ENCODE peak calls at places on chromosomes 4 and X, in seven cellular contexts. J is tibial artery; M is HEK293T; T is AG09319; G is SK-N-SH; A is activated CD4-positive, alpha-beta T cell treated with anti-CD3 and anti-CD28 coated beads for 48 hours; U is DND-41. H is an unnamed sample.

GRCh38 chr4:3317011-3317655 is 24.3 kb downstream of the RGS12 start:
- DNase-seq in J (no peak), M (no peak), T (no peak), G (no peak), A (no peak), U (no peak), H (no peak)

GRCh38 chrX:144627947-144628346 is 619.4 kb upstream of the SPANXN1 start:
- DNase-seq in J (no peak), M (no peak), T (no peak), G (no peak), A (no peak), U (no peak), H (no peak)

GRCh38 chrX:153342762-153343558 is 9.0 kb downstream of the ZNF275 start:
- DNase-seq in J (no peak), M (no peak), T (no peak), G (no peak), A (no peak), U (no peak), H (no peak)

GRCh38 chrX:96770315-96770714 is 85.7 kb downstream of the DIAPH2 start:
- DNase-seq in J (no peak), M (peak), T (no peak), G (peak), A (no peak), U (no peak), H (peak)

GRCh38 chrX:18640686-18641085 is 31.2 kb downstream of the RS1 start:
- DNase-seq in J (no peak), M (no peak), T (no peak), G (no peak), A (no peak), U (no peak), H (no peak)

GRCh38 chr4:37455301-37456062 is 210.9 kb downstream of the NWD2 start:
- DNase-seq in J (no peak), M (no peak), T (no peak), G (no peak), A (no peak), U (no peak), H (no peak)

GRCh38 chrX:29542147-29542546 is 673.2 kb upstream of the MAGEB2 start:
- DNase-seq in J (no peak), M (no peak), T (no peak), G (no peak), A (no peak), U (no peak), H (no peak)

GRCh38 chr4:39255916-39256315 is 73.6 kb downstream of the WDR19 start:
- DNase-seq in J (no peak), M (no peak), T (no peak), G (no peak), A (no peak), U (no peak), H (no peak)

GRCh38 chr4:150039790-150040189 is 38.5 kb upstream of the DCLK2 start:
- DNase-seq in J (no peak), M (no peak), T (no peak), G (no peak), A (no peak), U (no peak), H (no peak)

GRCh38 chr4:151276787-151277557 is at the start of gene PRSS48:
- DNase-seq in J (peak), M (peak), T (no peak), G (peak), A (peak), U (peak), H (peak)

GRCh38 chr4:95838192-95838591 is 1.7 kb upstream of the PDHA2 start:
- DNase-seq in J (no peak), M (no peak), T (no peak), G (no peak), A (no peak), U (no peak), H (no peak)

GRCh38 chrX:142637206-142637605 is 388.5 kb upstream of the SPANXN4 start:
- DNase-seq in J (no peak), M (no peak), T (no peak), G (no peak), A (no peak), U (no peak), H (no peak)

GRCh38 chr4:38902695-38903094 is 35.1 kb downstream of the FAM114A1 start:
- DNase-seq in J (no peak), M (peak), T (no peak), G (peak), A (no peak), U (no peak), H (no peak)

GRCh38 chr4:8155048-8155447 is 3.6 kb downstream of the ABLIM2 start:
- DNase-seq in J (no peak), M (no peak), T (no peak), G (no peak), A (peak), U (no peak), H (peak)

GRCh38 chr4:39201963-39202362 is 19.6 kb downstream of the WDR19 start:
- DNase-seq in J (no peak), M (no peak), T (no peak), G (no peak), A (no peak), U (no peak), H (no peak)

GRCh38 chrX:110004210-110004609 is 1.3 kb downstream of the TMEM164 start:
- DNase-seq in J (no peak), M (no peak), T (no peak), G (no peak), A (no peak), U (no peak), H (no peak)

GRCh38 chr4:31160146-31160545 is 440.0 kb downstream of the PCDH7 start:
- DNase-seq in J (no peak), M (no peak), T (no peak), G (no peak), A (no peak), U (no peak), H (no peak)

GRCh38 chrX:19670321-19670750 is 155.0 kb upstream of the MAP3K15 start:
- DNase-seq in J (no peak), M (no peak), T (peak), G (no peak), A (no peak), U (no peak), H (no peak)

GRCh38 chr4:37733230-37733904 is 47.2 kb upstream of the RELL1 start:
- DNase-seq in J (no peak), M (no peak), T (no peak), G (no peak), A (no peak), U (no peak), H (no peak)

GRCh38 chr4:7134737-7135388 is 57.5 kb upstream of the SORCS2 start:
- DNase-seq in J (peak), M (no peak), T (peak), G (no peak), A (no peak), U (no peak), H (peak)

GRCh38 chr4:38308728-38309315 is 348.6 kb downstream of the PTTG2 start:
- DNase-seq in J (no peak), M (no peak), T (no peak), G (no peak), A (no peak), U (no peak), H (no peak)

GRCh38 chrX:45743906-45744625 is 543.4 kb upstream of the DIPK2B start:
- DNase-seq in J (no peak), M (no peak), T (no peak), G (no peak), A (no peak), U (no peak), H (no peak)

GRCh38 chr4:60822986-60823385 is 377.1 kb upstream of the ADGRL3 start:
- DNase-seq in J (no peak), M (no peak), T (no peak), G (no peak), A (no peak), U (no peak), H (no peak)

GRCh38 chrX:54534271-54534670 is 4.3 kb downstream of the GNL3L start:
- DNase-seq in J (no peak), M (no peak), T (no peak), G (no peak), A (no peak), U (no peak), H (no peak)

GRCh38 chr4:2813446-2814405 is 20.8 kb downstream of the SH3BP2 start:
- DNase-seq in J (no peak), M (no peak), T (no peak), G (no peak), A (no peak), U (no peak), H (no peak)

GRCh38 chr4:47717173-47717572 is 120.7 kb downstream of the CORIN start:
- DNase-seq in J (no peak), M (no peak), T (no peak), G (no peak), A (no peak), U (no peak), H (no peak)

GRCh38 chr4:74156521-74156920 is 1.4 kb upstream of the MTHFD2L start:
- DNase-seq in J (no peak), M (no peak), T (no peak), G (no peak), A (no peak), U (no peak), H (no peak)

GRCh38 chrX:74133156-74133796 is 170.7 kb upstream of the ZCCHC13 start:
- DNase-seq in J (no peak), M (peak), T (peak), G (peak), A (no peak), U (peak), H (peak)

GRCh38 chr4:164572877-164573279 is 181.1 kb upstream of the SMIM31 start:
- DNase-seq in J (no peak), M (no peak), T (no peak), G (no peak), A (no peak), U (no peak), H (no peak)

GRCh38 chr4:158243071-158243470 is 32.8 kb downstream of the TMEM144 start:
- DNase-seq in J (no peak), M (no peak), T (no peak), G (no peak), A (no peak), U (no peak), H (no peak)

GRCh38 chr4:185283723-185284122 is 74.3 kb downstream of the SNX25 start:
- DNase-seq in J (no peak), M (no peak), T (no peak), G (no peak), A (no peak), U (no peak), H (peak)

GRCh38 chrX:74923942-74924448 is 1.3 kb downstream of the NEXMIF start:
- DNase-seq in J (no peak), M (no peak), T (no peak), G (peak), A (peak), U (no peak), H (no peak)

GRCh38 chr4:16827762-16828724 is 70.4 kb downstream of the LDB2 start:
- DNase-seq in J (no peak), M (no peak), T (no peak), G (peak), A (no peak), U (no peak), H (no peak)

GRCh38 chr4:142318280-142318679 is 527.8 kb downstream of the INPP4B start:
- DNase-seq in J (no peak), M (no peak), T (no peak), G (no peak), A (no peak), U (no peak), H (no peak)